ENCODE peak calls at places on chromosomes 7 and 10, in six cellular contexts. One of them, this sample, is unnamed.

GRCh38 chr7:126972571-126972970 is 280.2 kb downstream of the GRM8 start:
- DNase-seq in MCF 10A: no peak
- DNase-seq in AG09319: no peak
- DNase-seq in progenitor cell of endocrine pancreas: no peak
- DNase-seq in PC-3: no peak
- DNase-seq in amniotic stem cell: no peak
- DNase-seq in this sample: no peak

GRCh38 chr7:2473496-2474180 is 2.6 kb downstream of the GRIFIN start:
- DNase-seq in MCF 10A: no peak
- DNase-seq in AG09319: no peak
- DNase-seq in progenitor cell of endocrine pancreas: no peak
- DNase-seq in PC-3: no peak
- DNase-seq in amniotic stem cell: no peak
- DNase-seq in this sample: no peak

GRCh38 chr10:70536196-70536920 is 57.8 kb downstream of the PALD1 start:
- DNase-seq in MCF 10A: no peak
- DNase-seq in AG09319: no peak
- DNase-seq in progenitor cell of endocrine pancreas: no peak
- DNase-seq in PC-3: peak
- DNase-seq in amniotic stem cell: no peak
- DNase-seq in this sample: no peak

GRCh38 chr10:98314577-98315284 is 46.7 kb upstream of the LOXL4 start:
- DNase-seq in MCF 10A: peak
- DNase-seq in AG09319: no peak
- DNase-seq in progenitor cell of endocrine pancreas: no peak
- DNase-seq in PC-3: peak
- DNase-seq in amniotic stem cell: no peak
- DNase-seq in this sample: no peak

GRCh38 chr7:51012569-51013217 is 230.0 kb upstream of the GRB10 start:
- DNase-seq in MCF 10A: no peak
- DNase-seq in AG09319: no peak
- DNase-seq in progenitor cell of endocrine pancreas: no peak
- DNase-seq in PC-3: no peak
- DNase-seq in amniotic stem cell: no peak
- DNase-seq in this sample: no peak

GRCh38 chr7:126605553-126605952 is 647.2 kb downstream of the GRM8 start:
- DNase-seq in MCF 10A: no peak
- DNase-seq in AG09319: no peak
- DNase-seq in progenitor cell of endocrine pancreas: no peak
- DNase-seq in PC-3: no peak
- DNase-seq in amniotic stem cell: no peak
- DNase-seq in this sample: no peak

GRCh38 chr7:128311-129080 is 63.9 kb upstream of the FAM20C start:
- DNase-seq in MCF 10A: no peak
- DNase-seq in AG09319: no peak
- DNase-seq in progenitor cell of endocrine pancreas: no peak
- DNase-seq in PC-3: no peak
- DNase-seq in amniotic stem cell: no peak
- DNase-seq in this sample: no peak

GRCh38 chr7:101614098-101614938 is 14.8 kb downstream of the MYL10 start:
- DNase-seq in MCF 10A: no peak
- DNase-seq in AG09319: no peak
- DNase-seq in progenitor cell of endocrine pancreas: no peak
- DNase-seq in PC-3: no peak
- DNase-seq in amniotic stem cell: no peak
- DNase-seq in this sample: no peak

GRCh38 chr7:37920619-37921339 is at the start of gene EPDR1:
- DNase-seq in MCF 10A: no peak
- DNase-seq in AG09319: no peak
- DNase-seq in progenitor cell of endocrine pancreas: peak
- DNase-seq in PC-3: peak
- DNase-seq in amniotic stem cell: no peak
- DNase-seq in this sample: peak

GRCh38 chr7:20539201-20539600 is 76.3 kb upstream of the ABCB5 start:
- DNase-seq in MCF 10A: peak
- DNase-seq in AG09319: no peak
- DNase-seq in progenitor cell of endocrine pancreas: no peak
- DNase-seq in PC-3: peak
- DNase-seq in amniotic stem cell: no peak
- DNase-seq in this sample: no peak

GRCh38 chr10:100065084-100065660 is 16.5 kb downstream of the CPN1 start:
- DNase-seq in MCF 10A: no peak
- DNase-seq in AG09319: no peak
- DNase-seq in progenitor cell of endocrine pancreas: no peak
- DNase-seq in PC-3: no peak
- DNase-seq in amniotic stem cell: no peak
- DNase-seq in this sample: no peak

GRCh38 chr10:35379226-35380137 is 43.2 kb downstream of the CCNY start:
- DNase-seq in MCF 10A: no peak
- DNase-seq in AG09319: no peak
- DNase-seq in progenitor cell of endocrine pancreas: no peak
- DNase-seq in PC-3: peak
- DNase-seq in amniotic stem cell: no peak
- DNase-seq in this sample: no peak

GRCh38 chr10:51955696-51956095 is 256.3 kb upstream of the CSTF2T start:
- DNase-seq in MCF 10A: no peak
- DNase-seq in AG09319: no peak
- DNase-seq in progenitor cell of endocrine pancreas: no peak
- DNase-seq in PC-3: no peak
- DNase-seq in amniotic stem cell: no peak
- DNase-seq in this sample: no peak

GRCh38 chr7:31512166-31512565 is 1.7 kb upstream of the ITPRID1 start:
- DNase-seq in MCF 10A: no peak
- DNase-seq in AG09319: no peak
- DNase-seq in progenitor cell of endocrine pancreas: no peak
- DNase-seq in PC-3: no peak
- DNase-seq in amniotic stem cell: no peak
- DNase-seq in this sample: no peak

This sample was measured in NCI-H446 treated with DMSO at 0.1 percent for 48 hours.